ENCODE peak calls at places on chromosomes 12 and 14, in six cellular contexts. R, X, C, B, F and W are unnamed samples.

GRCh38 chr12:75727577-75727976 is 216.2 kb upstream of the KRR1 start:
- DNase-seq in R (no peak), C (no peak), B (no peak), F (no peak), X (no peak), W (no peak)

GRCh38 chr14:36069535-36069900 is 107.0 kb downstream of the PTCSC3 start:
- DNase-seq in R (no peak), C (no peak), F (peak), X (no peak), B (peak), W (no peak)

GRCh38 chr12:98373982-98374381 is 141.4 kb upstream of the TMPO start:
- DNase-seq in X (no peak), F (peak), R (no peak), C (no peak), B (no peak), W (no peak)

GRCh38 chr14:96251656-96252155 is 4.3 kb upstream of the BDKRB1 start:
- DNase-seq in X (no peak), C (no peak), R (no peak), B (no peak), F (no peak), W (no peak)

GRCh38 chr12:89280833-89281533 is 71.3 kb downstream of the DUSP6 start:
- DNase-seq in X (no peak), R (no peak), F (no peak), B (no peak), C (peak), W (no peak)

GRCh38 chr12:121222847-121223246 is 12.9 kb downstream of the P2RX4 start:
- DNase-seq in F (no peak), C (no peak), B (no peak), X (no peak), R (no peak), W (no peak)

GRCh38 chr14:52059614-52060013 is 9.2 kb downstream of the NID2 start:
- DNase-seq in X (no peak), F (no peak), C (no peak), R (no peak), B (no peak), W (no peak)

GRCh38 chr12:42309996-42310395 is 15.9 kb downstream of the ZCRB1 start:
- DNase-seq in F (no peak), X (no peak), B (no peak), R (no peak), C (no peak), W (no peak)

GRCh38 chr12:77130193-77130592 is 64.8 kb upstream of the E2F7 start:
- DNase-seq in B (no peak), F (peak), X (no peak), R (no peak), C (no peak), W (no peak)

GRCh38 chr12:115840159-115840558 is 437.3 kb downstream of the MED13L start:
- DNase-seq in F (no peak), X (no peak), C (no peak), R (no peak), B (no peak), W (no peak)

GRCh38 chr12:132154941-132155770 is 10.9 kb downstream of the NOC4L start:
- DNase-seq in F (no peak), C (no peak), B (no peak), X (no peak), R (no peak), W (peak)

GRCh38 chr12:107329569-107330324 is 236.4 kb upstream of the CRY1 start:
- DNase-seq in B (no peak), F (no peak), R (no peak), X (no peak), C (no peak), W (no peak)

GRCh38 chr12:110575326-110575725 is 7.8 kb downstream of the PPTC7 start:
- DNase-seq in B (no peak), R (no peak), X (no peak), C (no peak), F (no peak), W (no peak)

GRCh38 chr14:74594021-74594420 is 18.0 kb downstream of the LTBP2 start:
- DNase-seq in X (no peak), B (no peak), C (no peak), F (no peak), R (no peak), W (no peak)

GRCh38 chr14:74592476-74593191 is 19.4 kb downstream of the LTBP2 start:
- DNase-seq in B (no peak), R (no peak), F (no peak), C (no peak), X (no peak), W (peak)

GRCh38 chr14:74596747-74597456 is 15.1 kb downstream of the LTBP2 start:
- DNase-seq in B (no peak), F (no peak), C (no peak), X (no peak), R (no peak), W (peak)

GRCh38 chr14:74593241-74593985 is 18.6 kb downstream of the LTBP2 start:
- DNase-seq in X (no peak), B (no peak), F (no peak), C (no peak), R (no peak), W (no peak)

GRCh38 chr14:74595006-74595735 is 16.9 kb downstream of the LTBP2 start:
- DNase-seq in F (no peak), R (peak), B (no peak), X (no peak), C (peak), W (peak)
- H3K27ac ChIP-seq in F (no peak), R (peak), B (no peak), X (peak), C (peak), W (peak)

GRCh38 chr12:58416211-58416610 is 474.8 kb downstream of the ATP23 start:
- DNase-seq in R (no peak), F (peak), C (no peak), B (no peak), X (no peak), W (no peak)
- TF ChIP-seq CTCF in R (no peak), F (peak), C (no peak), B (no peak), X (no peak), W (no peak)

GRCh38 chr14:32779845-32780244 is 158.8 kb upstream of the NPAS3 start:
- DNase-seq in B (no peak), R (no peak), F (no peak), X (no peak), C (no peak), W (no peak)

GRCh38 chr14:32784408-32784807 is 154.3 kb upstream of the NPAS3 start:
- DNase-seq in F (no peak), C (no peak), B (no peak), R (no peak), X (no peak), W (no peak)

GRCh38 chr14:32785585-32785984 is 153.1 kb upstream of the NPAS3 start:
- DNase-seq in X (no peak), B (no peak), R (no peak), F (no peak), C (no peak), W (no peak)
- H3K27ac ChIP-seq in X (no peak), B (no peak), R (no peak), F (no peak), C (no peak), W (no peak)

DNA sequence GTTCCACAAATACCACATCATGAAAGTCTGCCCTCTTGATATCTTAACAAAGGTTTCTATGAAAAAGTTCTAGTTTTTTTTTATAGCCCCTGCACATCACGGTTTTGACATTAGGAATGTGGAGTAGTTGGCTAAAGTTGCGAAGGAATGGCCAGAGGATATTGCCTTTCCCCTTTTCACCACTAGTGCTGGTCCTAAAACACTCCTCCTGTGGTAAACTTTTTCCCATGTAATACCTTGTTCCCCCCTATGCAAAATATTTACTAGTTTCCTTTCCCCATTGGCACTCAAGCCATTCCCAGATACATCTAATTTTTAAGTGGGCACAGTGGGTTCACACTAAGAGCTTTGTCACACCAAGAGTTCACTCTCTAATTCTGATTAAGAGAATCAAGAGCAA is 33.4 kb downstream of the R3HDM2 start:
- DNase-seq in C (no peak), B (no peak), F (no peak), R (no peak), X (no peak), W (no peak)
- TF ChIP-seq CTCF in C (no peak), B (no peak), F (no peak), R (no peak), X (no peak), W (no peak)

GRCh38 chr14:22280497-22281321 is 308.3 kb downstream of the DAD1 start:
- DNase-seq in F (no peak), X (no peak), R (no peak), C (no peak), B (no peak), W (no peak)

GRCh38 chr14:22276913-22277816 is 311.9 kb downstream of the DAD1 start:
- DNase-seq in X (no peak), R (no peak), B (no peak), C (no peak), F (no peak), W (no peak)

GRCh38 chr14:22282429-22282828 is 306.6 kb downstream of the DAD1 start:
- DNase-seq in C (no peak), F (no peak), X (no peak), R (no peak), B (no peak), W (no peak)

GRCh38 chr14:22283000-22283399 is 306.0 kb downstream of the DAD1 start:
- DNase-seq in X (no peak), R (no peak), B (no peak), F (no peak), C (no peak), W (no peak)

DNA sequence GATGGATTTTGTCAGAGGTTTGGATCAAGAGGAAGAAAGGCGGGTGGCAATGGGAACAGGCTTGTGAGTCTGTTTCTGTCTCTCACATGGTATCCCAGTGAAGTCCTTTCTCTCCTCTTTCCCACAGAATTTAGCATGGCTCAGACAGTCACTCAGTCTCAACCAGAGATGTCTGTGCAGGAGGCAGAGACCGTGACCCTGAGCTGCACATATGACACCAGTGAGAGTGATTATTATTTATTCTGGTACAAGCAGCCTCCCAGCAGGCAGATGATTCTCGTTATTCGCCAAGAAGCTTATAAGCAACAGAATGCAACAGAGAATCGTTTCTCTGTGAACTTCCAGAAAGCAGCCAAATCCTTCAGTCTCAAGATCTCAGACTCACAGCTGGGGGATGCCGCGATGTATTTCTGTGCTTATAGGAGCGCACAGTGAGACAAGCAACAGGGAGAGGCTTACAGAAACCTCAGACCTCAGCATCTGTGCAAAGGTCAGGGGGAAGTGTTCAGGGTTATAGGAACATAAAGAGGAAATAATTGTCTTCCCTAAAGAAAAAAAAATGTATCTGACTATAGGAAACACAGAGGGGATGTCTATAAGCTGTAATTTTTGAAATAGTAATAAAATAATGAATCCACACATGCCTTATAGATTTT is 307.6 kb downstream of the DAD1 start:
- DNase-seq in B (no peak), R (no peak), F (no peak), X (no peak), C (no peak), W (no peak)
- H3K27ac ChIP-seq in B (no peak), R (no peak), F (no peak), X (no peak), C (no peak), W (no peak)

GRCh38 chr14:77603654-77604270 is 12.7 kb downstream of the SPTLC2 start:
- DNase-seq in B (no peak), R (peak), C (no peak), F (no peak), X (no peak), W (peak)
- TF ChIP-seq CTCF in B (no peak), R (peak), C (no peak), F (peak), X (no peak), W (no peak)

DNA sequence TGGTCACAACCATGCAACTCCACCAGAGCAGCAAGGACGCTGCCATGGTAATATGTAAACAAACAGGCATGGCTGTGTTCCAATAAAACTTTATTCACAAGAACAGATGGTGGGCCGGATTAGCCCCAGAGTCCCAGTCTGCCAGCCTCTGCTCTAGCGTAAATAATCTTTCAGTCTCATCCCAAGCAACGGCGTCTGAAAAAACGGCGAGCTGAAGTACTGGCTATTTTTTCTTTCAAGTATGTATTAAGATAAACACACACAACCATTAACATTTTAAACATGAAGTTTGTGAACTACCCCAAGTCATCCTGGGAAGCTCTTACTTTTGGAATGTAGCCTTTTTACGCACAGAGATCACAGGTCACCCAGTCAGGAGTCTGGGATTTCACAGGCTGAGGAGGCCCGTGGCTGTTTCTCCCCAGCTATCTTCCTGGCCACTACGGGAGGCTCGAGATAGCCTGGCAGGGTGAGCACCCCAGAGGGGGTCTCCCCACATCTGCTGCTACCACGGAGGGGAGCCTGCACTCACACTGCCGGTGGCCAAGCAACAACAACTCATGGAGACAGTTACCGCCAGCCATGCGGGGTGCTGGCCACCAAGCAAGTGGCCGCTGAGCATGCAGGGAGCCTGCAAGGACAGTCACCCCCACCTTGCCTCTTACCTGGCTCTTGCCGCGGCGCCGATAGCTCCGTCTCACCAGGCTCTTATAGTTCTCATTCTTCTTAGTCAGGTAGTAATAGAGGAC is 124.6 kb downstream of the RFLNA start:
- DNase-seq in B (no peak), X (no peak), R (no peak), C (no peak), F (peak), W (no peak)
- H3K27ac ChIP-seq in B (no peak), X (peak), R (peak), C (no peak), F (peak), W (no peak)

GRCh38 chr12:127893875-127894635 is 372.9 kb upstream of the TMEM132C start:
- DNase-seq in C (no peak), F (peak), X (no peak), R (no peak), B (peak), W (no peak)
- TF ChIP-seq CTCF in C (peak), F (peak), X (no peak), R (peak), B (peak), W (no peak)

GRCh38 chr14:67357583-67358354 is 1.8 kb downstream of the ATP6V1D start:
- DNase-seq in F (peak), X (no peak), B (no peak), C (no peak), R (no peak), W (no peak)
- H3K27ac ChIP-seq in F (no peak), X (no peak), B (no peak), C (no peak), R (no peak), W (no peak)

GRCh38 chr14:85867450-85867849 is 337.5 kb downstream of the FLRT2 start:
- DNase-seq in R (no peak), F (no peak), C (no peak), X (no peak), B (no peak), W (no peak)
- TF ChIP-seq CTCF in R (no peak), F (peak), C (no peak), X (no peak), B (peak), W (no peak)